ENCODE peak calls at places on chromosomes 3 and 15, in five cellular contexts. J is HFF-Myc, V is KG1, A is AG09309, Z is AG04449. E is an unnamed sample.

GRCh38 chr3:98877132-98877531 is 24.4 kb downstream of the DCBLD2 start:
- DNase-seq in J (no peak), V (no peak), A (no peak), Z (no peak), E (no peak)

GRCh38 chr3:68699541-68699940 is 232.8 kb downstream of the TAFA4 start:
- DNase-seq in J (no peak), V (no peak), A (no peak), Z (no peak), E (no peak)

GRCh38 chr3:72186485-72186864 is 401.5 kb upstream of the PROK2 start:
- DNase-seq in J (no peak), V (no peak), A (no peak), Z (no peak), E (no peak)

GRCh38 chr15:40058476-40059140 is 19.6 kb upstream of the SRP14 start:
- DNase-seq in J (no peak), V (no peak), A (no peak), Z (no peak), E (no peak)

GRCh38 chr15:36278219-36278618 is 301.2 kb upstream of the CDIN1 start:
- DNase-seq in J (no peak), V (no peak), A (no peak), Z (no peak), E (no peak)

GRCh38 chr3:37766220-37766605 is 95.5 kb upstream of the CTDSPL start:
- DNase-seq in J (no peak), V (no peak), A (no peak), Z (no peak), E (no peak)

GRCh38 chr3:149771652-149772271 is 19.5 kb upstream of the COMMD2 start:
- DNase-seq in J (no peak), V (peak; percentile 11), A (no peak), Z (no peak), E (no peak)

GRCh38 chr15:39215006-39215405 is 365.9 kb upstream of the THBS1 start:
- DNase-seq in J (no peak), V (no peak), A (no peak), Z (no peak), E (no peak)

GRCh38 chr3:120348065-120348980 is 831 bp downstream of the LRRC58 start:
- DNase-seq in J (no peak), V (peak; percentile 48), A (no peak), Z (no peak), E (peak; percentile 54)

GRCh38 chr3:159948423-159949140 is 40.1 kb upstream of the IL12A start:
- DNase-seq in J (no peak), V (no peak), A (no peak), Z (peak; percentile 45), E (no peak)

GRCh38 chr3:72100062-72100511 is 315.1 kb upstream of the PROK2 start:
- DNase-seq in J (no peak), V (peak; percentile 68), A (no peak), Z (no peak), E (no peak)

GRCh38 chr3:149660462-149660861 is 2.6 kb upstream of the WWTR1 start:
- DNase-seq in J (no peak), V (no peak), A (no peak), Z (no peak), E (no peak)

GRCh38 chr15:73927476-73928240 is 1.4 kb downstream of the LOXL1 start:
- DNase-seq in J (no peak), V (peak; percentile 68), A (no peak), Z (no peak), E (peak; percentile 77)

GRCh38 chr3:23580337-23580736 is 225.4 kb upstream of the UBE2E1 start:
- DNase-seq in J (no peak), V (no peak), A (peak; percentile 83), Z (no peak), E (no peak)

GRCh38 chr3:52774066-52774713 is 3.2 kb upstream of the ITIH1 start:
- DNase-seq in J (no peak), V (no peak), A (no peak), Z (no peak), E (no peak)